ENCODE peak calls at places on chromosomes 2 and 18, in nine cellular contexts. One of them, this sample, is unnamed.

GRCh38 chr2:61536086-61536722 is 2.0 kb downstream of the XPO1 start:
- DNase-seq in Calu3: no peak
- DNase-seq in mucosa of descending colon: no peak
- DNase-seq in NB4: peak; percentile 48
- DNase-seq in CD8-positive, alpha-beta T cell: no peak
- DNase-seq in psoas muscle: no peak
- DNase-seq in ovary: no peak
- DNase-seq in fibroblast of lung: peak; percentile 19
- DNase-seq in heart left ventricle: no peak
- DNase-seq in this sample: peak; percentile 31

GRCh38 chr18:11149441-11150270 is at the start of gene PIEZO2:
- DNase-seq in ovary: peak; percentile 63
- DNase-seq in heart left ventricle: peak; percentile 57
- DNase-seq in psoas muscle: peak; percentile 71
- DNase-seq in fibroblast of lung: peak; percentile 54
- DNase-seq in Calu3: no peak
- DNase-seq in NB4: no peak
- DNase-seq in CD8-positive, alpha-beta T cell: no peak
- DNase-seq in mucosa of descending colon: peak; percentile 54
- DNase-seq in this sample: peak; percentile 28

GRCh38 chr2:85853499-85854165 is 35.2 kb downstream of the ST3GAL5 start:
- DNase-seq in Calu3: no peak
- DNase-seq in NB4: no peak
- DNase-seq in heart left ventricle: no peak
- DNase-seq in fibroblast of lung: no peak
- DNase-seq in psoas muscle: no peak
- DNase-seq in ovary: no peak
- DNase-seq in mucosa of descending colon: no peak
- DNase-seq in CD8-positive, alpha-beta T cell: no peak
- DNase-seq in this sample: no peak

GRCh38 chr2:70214958-70215357 is 24.1 kb upstream of the C2orf42 start:
- DNase-seq in heart left ventricle: no peak
- DNase-seq in fibroblast of lung: peak; percentile 80
- DNase-seq in CD8-positive, alpha-beta T cell: no peak
- DNase-seq in mucosa of descending colon: no peak
- DNase-seq in ovary: no peak
- DNase-seq in Calu3: no peak
- DNase-seq in psoas muscle: no peak
- DNase-seq in NB4: no peak
- DNase-seq in this sample: peak; percentile 69

GRCh38 chr2:64470921-64471320 is 17.0 kb downstream of the LGALSL start:
- DNase-seq in psoas muscle: no peak
- DNase-seq in mucosa of descending colon: no peak
- DNase-seq in Calu3: no peak
- DNase-seq in ovary: no peak
- DNase-seq in heart left ventricle: no peak
- DNase-seq in NB4: no peak
- DNase-seq in fibroblast of lung: no peak
- DNase-seq in CD8-positive, alpha-beta T cell: no peak
- DNase-seq in this sample: no peak

GRCh38 chr2:46334389-46335345 is 37.5 kb downstream of the EPAS1 start:
- DNase-seq in psoas muscle: no peak
- DNase-seq in Calu3: no peak
- DNase-seq in NB4: no peak
- DNase-seq in CD8-positive, alpha-beta T cell: no peak
- DNase-seq in ovary: no peak
- DNase-seq in fibroblast of lung: peak; percentile 96
- DNase-seq in mucosa of descending colon: no peak
- DNase-seq in heart left ventricle: no peak
- DNase-seq in this sample: peak; percentile 99

GRCh38 chr2:67917332-67918054 is 145.3 kb downstream of the C1D start:
- DNase-seq in ovary: no peak
- DNase-seq in heart left ventricle: no peak
- DNase-seq in fibroblast of lung: peak; percentile 95
- DNase-seq in psoas muscle: no peak
- DNase-seq in NB4: no peak
- DNase-seq in CD8-positive, alpha-beta T cell: no peak
- DNase-seq in Calu3: no peak
- DNase-seq in mucosa of descending colon: no peak
- DNase-seq in this sample: peak; percentile 89

GRCh38 chr2:65204461-65205230 is 23.0 kb upstream of the ACTR2 start:
- DNase-seq in CD8-positive, alpha-beta T cell: no peak
- DNase-seq in NB4: peak; percentile 82
- DNase-seq in heart left ventricle: no peak
- DNase-seq in mucosa of descending colon: no peak
- DNase-seq in ovary: no peak
- DNase-seq in fibroblast of lung: no peak
- DNase-seq in Calu3: no peak
- DNase-seq in psoas muscle: no peak
- DNase-seq in this sample: no peak

GRCh38 chr2:221444106-221444505 is 128.0 kb downstream of the EPHA4 start:
- DNase-seq in heart left ventricle: peak; percentile 29
- DNase-seq in Calu3: peak; percentile 4
- DNase-seq in mucosa of descending colon: no peak
- DNase-seq in ovary: no peak
- DNase-seq in psoas muscle: no peak
- DNase-seq in NB4: peak; percentile 9
- DNase-seq in CD8-positive, alpha-beta T cell: no peak
- DNase-seq in fibroblast of lung: peak; percentile 92
- DNase-seq in this sample: peak; percentile 64

GRCh38 chr2:128300621-128301020 is 18.0 kb downstream of the HS6ST1 start:
- DNase-seq in heart left ventricle: no peak
- DNase-seq in NB4: no peak
- DNase-seq in mucosa of descending colon: peak; percentile 38
- DNase-seq in psoas muscle: no peak
- DNase-seq in CD8-positive, alpha-beta T cell: no peak
- DNase-seq in Calu3: no peak
- DNase-seq in ovary: peak; percentile 18
- DNase-seq in fibroblast of lung: no peak
- DNase-seq in this sample: no peak

GRCh38 chr2:225177098-225177497 is 134.8 kb upstream of the DOCK10 start:
- DNase-seq in Calu3: no peak
- DNase-seq in psoas muscle: no peak
- DNase-seq in fibroblast of lung: peak; percentile 80
- DNase-seq in NB4: no peak
- DNase-seq in ovary: no peak
- DNase-seq in heart left ventricle: no peak
- DNase-seq in mucosa of descending colon: no peak
- DNase-seq in CD8-positive, alpha-beta T cell: no peak
- DNase-seq in this sample: peak; percentile 39
- TF ChIP-seq CTCF in Calu3: no peak
- TF ChIP-seq CTCF in psoas muscle: no peak
- TF ChIP-seq CTCF in fibroblast of lung: no peak
- TF ChIP-seq CTCF in NB4: no peak
- TF ChIP-seq CTCF in ovary: no peak
- TF ChIP-seq CTCF in heart left ventricle: no peak
- TF ChIP-seq CTCF in mucosa of descending colon: no peak
- TF ChIP-seq CTCF in CD8-positive, alpha-beta T cell: no peak
- TF ChIP-seq CTCF in this sample: peak; percentile 17

GRCh38 chr2:133194068-133194655 is 374.1 kb downstream of the NCKAP5 start:
- DNase-seq in psoas muscle: no peak
- DNase-seq in Calu3: no peak
- DNase-seq in ovary: no peak
- DNase-seq in NB4: no peak
- DNase-seq in mucosa of descending colon: no peak
- DNase-seq in CD8-positive, alpha-beta T cell: no peak
- DNase-seq in heart left ventricle: no peak
- DNase-seq in fibroblast of lung: no peak
- DNase-seq in this sample: peak; percentile 2

GRCh38 chr2:133193544-133193943 is 374.7 kb downstream of the NCKAP5 start:
- DNase-seq in NB4: no peak
- DNase-seq in psoas muscle: no peak
- DNase-seq in CD8-positive, alpha-beta T cell: no peak
- DNase-seq in mucosa of descending colon: no peak
- DNase-seq in fibroblast of lung: no peak
- DNase-seq in heart left ventricle: no peak
- DNase-seq in ovary: no peak
- DNase-seq in Calu3: no peak
- DNase-seq in this sample: no peak

GRCh38 chr2:133197156-133197555 is 371.1 kb downstream of the NCKAP5 start:
- DNase-seq in Calu3: no peak
- DNase-seq in heart left ventricle: no peak
- DNase-seq in CD8-positive, alpha-beta T cell: no peak
- DNase-seq in mucosa of descending colon: no peak
- DNase-seq in NB4: no peak
- DNase-seq in psoas muscle: no peak
- DNase-seq in ovary: no peak
- DNase-seq in fibroblast of lung: no peak
- DNase-seq in this sample: no peak

GRCh38 chr2:133192028-133192427 is 376.2 kb downstream of the NCKAP5 start:
- DNase-seq in CD8-positive, alpha-beta T cell: no peak
- DNase-seq in heart left ventricle: no peak
- DNase-seq in ovary: no peak
- DNase-seq in Calu3: no peak
- DNase-seq in psoas muscle: no peak
- DNase-seq in fibroblast of lung: no peak
- DNase-seq in NB4: no peak
- DNase-seq in mucosa of descending colon: no peak
- DNase-seq in this sample: no peak

GRCh38 chr2:133194777-133195335 is 373.4 kb downstream of the NCKAP5 start:
- DNase-seq in heart left ventricle: no peak
- DNase-seq in CD8-positive, alpha-beta T cell: no peak
- DNase-seq in Calu3: no peak
- DNase-seq in ovary: no peak
- DNase-seq in fibroblast of lung: no peak
- DNase-seq in mucosa of descending colon: no peak
- DNase-seq in NB4: no peak
- DNase-seq in psoas muscle: no peak
- DNase-seq in this sample: no peak
- TF ChIP-seq CTCF in heart left ventricle: no peak
- TF ChIP-seq CTCF in CD8-positive, alpha-beta T cell: no peak
- TF ChIP-seq CTCF in Calu3: no peak
- TF ChIP-seq CTCF in ovary: no peak
- TF ChIP-seq CTCF in fibroblast of lung: no peak
- TF ChIP-seq CTCF in mucosa of descending colon: no peak
- TF ChIP-seq CTCF in NB4: no peak
- TF ChIP-seq CTCF in psoas muscle: no peak
- TF ChIP-seq CTCF in this sample: no peak

GRCh38 chr18:13813271-13813849 is 10.6 kb upstream of the MC5R start:
- DNase-seq in psoas muscle: peak; percentile 41
- DNase-seq in mucosa of descending colon: no peak
- DNase-seq in NB4: peak; percentile 65
- DNase-seq in ovary: no peak
- DNase-seq in heart left ventricle: peak; percentile 38
- DNase-seq in Calu3: peak; percentile 77
- DNase-seq in fibroblast of lung: peak; percentile 21
- DNase-seq in CD8-positive, alpha-beta T cell: peak; percentile 41
- DNase-seq in this sample: peak; percentile 68

GRCh38 chr18:13809025-13809384 is 14.9 kb upstream of the MC5R start:
- DNase-seq in CD8-positive, alpha-beta T cell: no peak
- DNase-seq in fibroblast of lung: no peak
- DNase-seq in NB4: no peak
- DNase-seq in psoas muscle: no peak
- DNase-seq in ovary: no peak
- DNase-seq in mucosa of descending colon: no peak
- DNase-seq in Calu3: peak; percentile 70
- DNase-seq in heart left ventricle: no peak
- DNase-seq in this sample: no peak

GRCh38 chr18:13809521-13810252 is 14.3 kb upstream of the MC5R start:
- DNase-seq in mucosa of descending colon: no peak
- DNase-seq in heart left ventricle: no peak
- DNase-seq in CD8-positive, alpha-beta T cell: no peak
- DNase-seq in NB4: no peak
- DNase-seq in psoas muscle: no peak
- DNase-seq in ovary: no peak
- DNase-seq in Calu3: peak; percentile 39
- DNase-seq in fibroblast of lung: no peak
- DNase-seq in this sample: no peak

GRCh38 chr18:13810950-13811485 is 12.9 kb upstream of the MC5R start:
- DNase-seq in Calu3: no peak
- DNase-seq in heart left ventricle: no peak
- DNase-seq in mucosa of descending colon: no peak
- DNase-seq in CD8-positive, alpha-beta T cell: no peak
- DNase-seq in fibroblast of lung: no peak
- DNase-seq in NB4: no peak
- DNase-seq in ovary: no peak
- DNase-seq in psoas muscle: no peak
- DNase-seq in this sample: no peak

DNA sequence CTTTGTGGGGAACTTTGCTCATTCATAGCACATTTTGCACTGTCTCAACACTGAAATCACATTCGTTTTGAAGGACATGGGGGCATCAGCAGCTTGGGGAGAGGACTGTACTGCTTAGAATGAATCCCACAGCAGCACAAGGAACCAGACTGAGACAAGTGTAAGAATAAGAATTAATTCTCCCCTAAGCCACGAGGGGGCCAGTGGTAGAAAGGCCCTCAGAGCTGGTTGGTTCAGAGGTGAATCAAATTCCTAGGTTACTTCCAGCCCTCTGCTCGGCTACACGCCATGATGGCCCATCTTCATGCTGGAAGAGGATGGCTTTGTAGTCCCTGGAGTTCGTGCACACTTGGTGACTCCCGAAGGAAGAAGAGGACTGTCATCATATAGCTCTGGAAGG is 12.0 kb upstream of the MC5R start:
- DNase-seq in psoas muscle: no peak
- DNase-seq in fibroblast of lung: no peak
- DNase-seq in heart left ventricle: no peak
- DNase-seq in mucosa of descending colon: no peak
- DNase-seq in ovary: no peak
- DNase-seq in CD8-positive, alpha-beta T cell: no peak
- DNase-seq in Calu3: peak; percentile 28
- DNase-seq in NB4: peak; percentile 15
- DNase-seq in this sample: no peak
- TF ChIP-seq CTCF in psoas muscle: no peak
- TF ChIP-seq CTCF in fibroblast of lung: no peak
- TF ChIP-seq CTCF in heart left ventricle: no peak
- TF ChIP-seq CTCF in mucosa of descending colon: no peak
- TF ChIP-seq CTCF in ovary: no peak
- TF ChIP-seq CTCF in CD8-positive, alpha-beta T cell: no peak
- TF ChIP-seq CTCF in Calu3: no peak
- TF ChIP-seq CTCF in NB4: no peak
- TF ChIP-seq CTCF in this sample: peak; percentile 35

GRCh38 chr18:63677490-63678225 is 16.0 kb upstream of the SERPINB3 start:
- DNase-seq in CD8-positive, alpha-beta T cell: no peak
- DNase-seq in psoas muscle: no peak
- DNase-seq in NB4: peak; percentile 39
- DNase-seq in fibroblast of lung: no peak
- DNase-seq in Calu3: no peak
- DNase-seq in ovary: no peak
- DNase-seq in heart left ventricle: no peak
- DNase-seq in mucosa of descending colon: no peak
- DNase-seq in this sample: peak; percentile 68

GRCh38 chr18:63681449-63682381 is 20.0 kb upstream of the SERPINB3 start:
- DNase-seq in NB4: no peak
- DNase-seq in psoas muscle: no peak
- DNase-seq in heart left ventricle: no peak
- DNase-seq in Calu3: no peak
- DNase-seq in fibroblast of lung: no peak
- DNase-seq in CD8-positive, alpha-beta T cell: no peak
- DNase-seq in ovary: no peak
- DNase-seq in mucosa of descending colon: no peak
- DNase-seq in this sample: no peak

GRCh38 chr18:63679820-63680606 is 18.3 kb upstream of the SERPINB3 start:
- DNase-seq in psoas muscle: no peak
- DNase-seq in mucosa of descending colon: no peak
- DNase-seq in heart left ventricle: no peak
- DNase-seq in Calu3: no peak
- DNase-seq in ovary: no peak
- DNase-seq in CD8-positive, alpha-beta T cell: no peak
- DNase-seq in fibroblast of lung: no peak
- DNase-seq in NB4: no peak
- DNase-seq in this sample: no peak

GRCh38 chr18:63676927-63677326 is 15.2 kb upstream of the SERPINB3 start:
- DNase-seq in ovary: no peak
- DNase-seq in NB4: no peak
- DNase-seq in CD8-positive, alpha-beta T cell: no peak
- DNase-seq in fibroblast of lung: no peak
- DNase-seq in Calu3: no peak
- DNase-seq in mucosa of descending colon: no peak
- DNase-seq in heart left ventricle: no peak
- DNase-seq in psoas muscle: no peak
- DNase-seq in this sample: no peak

GRCh38 chr18:63676526-63676925 is 14.8 kb upstream of the SERPINB3 start:
- DNase-seq in fibroblast of lung: no peak
- DNase-seq in Calu3: peak; percentile 65
- DNase-seq in heart left ventricle: no peak
- DNase-seq in mucosa of descending colon: no peak
- DNase-seq in CD8-positive, alpha-beta T cell: no peak
- DNase-seq in NB4: peak; percentile 44
- DNase-seq in ovary: no peak
- DNase-seq in psoas muscle: no peak
- DNase-seq in this sample: no peak
- TF ChIP-seq CTCF in fibroblast of lung: no peak
- TF ChIP-seq CTCF in Calu3: peak; percentile 70
- TF ChIP-seq CTCF in heart left ventricle: no peak
- TF ChIP-seq CTCF in mucosa of descending colon: no peak
- TF ChIP-seq CTCF in CD8-positive, alpha-beta T cell: no peak
- TF ChIP-seq CTCF in NB4: peak; percentile 56
- TF ChIP-seq CTCF in ovary: no peak
- TF ChIP-seq CTCF in psoas muscle: no peak
- TF ChIP-seq CTCF in this sample: no peak